ENCODE peak calls at places on chromosomes 7 and 10, in seven cellular contexts. X, T, Z, C, K, G and P are unnamed samples.

GRCh38 chr10:109773818-109774440 is 149.4 kb downstream of the XPNPEP1 start:
- DNase-seq in X (no peak), Z (no peak), K (peak; percentile 7), T (no peak), C (no peak), G (peak; percentile 55), P (no peak)

GRCh38 chr10:102460836-102461186 is 9.5 kb upstream of the C10orf95 start:
- DNase-seq in K (no peak), T (no peak), C (no peak), X (no peak), G (no peak), Z (no peak), P (no peak)

GRCh38 chr10:112446855-112447691 is at the start of the genes VTI1A and ZDHHC6:
- DNase-seq in G (peak; percentile 88), X (peak; percentile 83), Z (peak; percentile 94), T (peak; percentile 71), K (peak; percentile 68), C (no peak), P (peak; percentile 81)

GRCh38 chr10:102951316-102951715 is 33.2 kb downstream of the CNNM2 start:
- DNase-seq in Z (no peak), T (no peak), C (no peak), K (no peak), X (no peak), G (no peak), P (no peak)

GRCh38 chr10:5501976-5502902 is 2.9 kb upstream of the CALML5 start:
- DNase-seq in X (no peak), C (no peak), T (no peak), Z (no peak), G (no peak), K (no peak), P (no peak)

GRCh38 chr10:3757638-3758490 is 27.1 kb downstream of the KLF6 start:
- DNase-seq in K (no peak), G (no peak), Z (peak; percentile 75), C (no peak), X (no peak), T (no peak), P (no peak)

GRCh38 chr7:86116-86515 is 106.3 kb upstream of the FAM20C start:
- DNase-seq in X (no peak), Z (no peak), T (no peak), G (no peak), C (no peak), K (no peak), P (no peak)

GRCh38 chr7:23468721-23469149 is 1.6 kb downstream of the IGF2BP3 start:
- DNase-seq in K (no peak), X (peak; percentile 43), C (no peak), T (no peak), Z (no peak), G (no peak), P (no peak)

GRCh38 chr7:12638851-12639467 is 48.5 kb upstream of the ARL4A start:
- DNase-seq in T (no peak), X (no peak), G (peak; percentile 66), Z (no peak), K (peak; percentile 22), C (no peak), P (no peak)

GRCh38 chr10:125343118-125343752 is 182.9 kb upstream of the CTBP2 start:
- DNase-seq in C (no peak), X (peak; percentile 17), T (no peak), Z (no peak), K (peak; percentile 20), G (peak; percentile 38), P (no peak)
- TF ChIP-seq CTCF in C (peak; percentile 73), X (peak; percentile 38), T (no peak), Z (peak; percentile 38), K (peak; percentile 48), G (peak; percentile 71), P (no peak)

GRCh38 chr10:91745086-91745831 is 53.0 kb upstream of the TNKS2 start:
- DNase-seq in T (no peak), G (peak; percentile 23), Z (no peak), X (peak; percentile 14), K (peak; percentile 22), C (no peak), P (no peak)
- TF ChIP-seq CTCF in T (no peak), G (peak; percentile 27), Z (no peak), X (peak; percentile 25), K (peak; percentile 65), C (peak; percentile 18), P (no peak)

GRCh38 chr7:50795253-50795652 is 12.6 kb upstream of the GRB10 start:
- DNase-seq in K (no peak), T (no peak), X (no peak), Z (no peak), G (no peak), C (no peak), P (no peak)

GRCh38 chr7:50793947-50794570 is 11.4 kb upstream of the GRB10 start:
- DNase-seq in X (no peak), C (no peak), G (no peak), Z (no peak), K (no peak), T (no peak), P (no peak)

GRCh38 chr7:50793115-50793946 is 10.6 kb upstream of the GRB10 start:
- DNase-seq in Z (peak; percentile 94), T (peak; percentile 65), C (no peak), K (peak; percentile 72), G (peak; percentile 57), X (peak; percentile 68), P (no peak)

GRCh38 chr7:50798126-50798525 is 15.4 kb upstream of the GRB10 start:
- DNase-seq in G (no peak), C (no peak), X (no peak), K (no peak), T (no peak), Z (no peak), P (no peak)

GRCh38 chr7:50795831-50796230 is 13.1 kb upstream of the GRB10 start:
- DNase-seq in C (no peak), G (no peak), Z (peak; percentile 68), X (no peak), K (no peak), T (no peak), P (no peak)
- TF ChIP-seq CTCF in C (no peak), G (no peak), Z (no peak), X (no peak), K (peak; percentile 48), T (no peak), P (no peak)

DNA sequence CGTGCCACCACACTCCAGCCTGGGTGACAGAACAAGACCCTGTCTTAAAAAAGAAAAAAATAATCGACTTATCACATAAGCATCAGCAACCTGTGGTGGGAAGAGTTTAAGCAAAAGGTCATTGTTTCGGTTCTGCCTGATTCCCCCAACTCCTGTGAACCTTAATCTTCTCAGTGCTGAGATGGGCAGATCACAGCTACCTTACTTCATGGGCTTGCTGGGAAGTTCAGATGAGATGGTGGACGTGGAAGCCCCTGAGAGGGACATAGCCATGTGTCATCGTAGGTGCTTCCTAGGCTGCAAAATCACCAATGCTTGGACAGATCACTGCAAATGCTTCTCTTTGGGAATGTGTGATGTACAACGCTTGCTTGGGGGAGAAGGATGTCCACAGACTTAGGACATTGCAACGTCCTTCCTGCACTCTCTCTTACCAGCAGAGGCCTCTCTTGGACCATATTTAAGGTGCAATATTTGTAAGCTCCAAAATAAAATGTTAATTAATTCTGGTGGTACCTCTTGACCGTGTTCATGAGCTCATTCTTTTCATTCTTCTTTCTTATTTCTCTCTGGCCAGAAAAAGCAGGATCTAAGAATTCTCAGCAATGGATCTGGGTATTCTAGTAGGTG is 8.6 kb downstream of the GJD4 start:
- DNase-seq in Z (no peak), C (no peak), X (no peak), T (no peak), K (peak; percentile 22), G (peak; percentile 39), P (no peak)
- TF ChIP-seq CTCF in Z (peak; percentile 15), C (peak; percentile 44), X (no peak), T (no peak), K (peak; percentile 60), G (peak; percentile 50), P (no peak)

GRCh38 chr10:115572740-115573455 is 479.7 kb downstream of the ATRNL1 start:
- DNase-seq in X (peak; percentile 17), Z (no peak), K (peak; percentile 2), T (no peak), G (no peak), C (no peak), P (no peak)
- TF ChIP-seq CTCF in X (peak; percentile 33), Z (no peak), K (peak; percentile 27), T (no peak), G (peak; percentile 38), C (peak; percentile 32), P (no peak)

GRCh38 chr10:55989188-55989587 is 371.9 kb downstream of the ZWINT start:
- DNase-seq in T (no peak), C (no peak), X (no peak), Z (no peak), K (no peak), G (no peak), P (no peak)
- TF ChIP-seq CTCF in T (no peak), C (no peak), X (no peak), Z (no peak), K (no peak), G (no peak), P (no peak)

DNA sequence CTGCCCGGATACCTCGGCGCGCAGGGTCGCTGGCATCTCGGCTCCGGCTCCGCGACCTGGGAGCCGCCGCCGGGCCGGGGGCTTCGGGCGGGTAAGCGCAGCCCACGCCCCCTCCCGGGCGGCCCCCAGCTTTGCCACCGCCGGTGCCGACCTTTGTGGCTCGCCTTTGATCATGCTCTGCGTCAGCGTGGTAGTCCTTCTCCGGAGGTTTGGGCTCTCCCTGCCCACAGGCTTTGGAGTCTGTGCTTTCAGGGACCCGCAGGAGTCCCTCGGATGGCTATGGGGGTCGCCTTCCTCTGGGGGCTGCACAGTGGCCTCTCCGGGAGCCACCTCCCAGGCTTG is 7.3 kb downstream of the ATP6V1F start:
- DNase-seq in Z (no peak), G (no peak), K (no peak), T (no peak), X (peak; percentile 55), C (no peak), P (no peak)
- TF ChIP-seq CTCF in Z (no peak), G (no peak), K (no peak), T (no peak), X (no peak), C (no peak), P (no peak)

GRCh38 chr10:31322647-31323046 is 3.6 kb downstream of the ZEB1 start:
- DNase-seq in K (no peak), X (no peak), C (no peak), T (no peak), Z (no peak), G (peak; percentile 37), P (no peak)
- TF ChIP-seq CTCF in K (no peak), X (no peak), C (peak; percentile 36), T (no peak), Z (no peak), G (peak; percentile 51), P (no peak)

GRCh38 chr7:134316539-134317344 is at the start of gene SLC35B4:
- DNase-seq in G (peak; percentile 96), C (peak; percentile 84), T (peak; percentile 98), Z (peak; percentile 98), X (peak; percentile 94), K (peak; percentile 100), P (peak; percentile 89)
- TF ChIP-seq CTCF in G (peak; percentile 30), C (peak; percentile 43), T (no peak), Z (no peak), X (no peak), K (no peak), P (no peak)